ENCODE peak calls at places on chromosomes 12 and 14, in four cellular contexts. K is aorta, L is Kasumi-1, N is progenitor cell of endocrine pancreas. Q is an unnamed sample.

GRCh38 chr12:109302358-109302757 is 6.7 kb downstream of the FOXN4 start:
- DNase-seq in K (no peak), L (no peak), N (no peak), Q (no peak)

GRCh38 chr14:68942281-68943035 is 36.6 kb downstream of the ACTN1 start:
- DNase-seq in K (no peak), L (peak; percentile 85), N (no peak), Q (no peak)

GRCh38 chr14:76695263-76695920 is 65.9 kb upstream of the VASH1 start:
- DNase-seq in K (no peak), L (no peak), N (no peak), Q (no peak)

GRCh38 chr14:22540811-22541360 is 48.1 kb downstream of the DAD1 start:
- DNase-seq in K (no peak), L (no peak), N (no peak), Q (no peak)

GRCh38 chr12:108828774-108829173 is 28.6 kb downstream of the SSH1 start:
- DNase-seq in K (no peak), L (no peak), N (no peak), Q (no peak)

GRCh38 chr12:107014050-107014449 is 27.1 kb upstream of the MTERF2 start:
- DNase-seq in K (no peak), L (no peak), N (no peak), Q (no peak)

GRCh38 chr12:84727964-84728363 is 184.6 kb downstream of the SLC6A15 start:
- DNase-seq in K (no peak), L (peak; percentile 86), N (no peak), Q (no peak)

GRCh38 chr14:99242816-99243795 is 28.9 kb downstream of the BCL11B start:
- DNase-seq in K (no peak), L (no peak), N (no peak), Q (no peak)

GRCh38 chr12:23204933-23205778 is 580.2 kb downstream of the ETNK1 start:
- DNase-seq in K (no peak), L (peak; percentile 75), N (no peak), Q (no peak)

GRCh38 chr12:49603721-49604120 is 1.7 kb downstream of the FAM186B start:
- DNase-seq in K (no peak), L (no peak), N (no peak), Q (no peak)

GRCh38 chr12:124831590-124831989 is 32.1 kb downstream of the SCARB1 start:
- DNase-seq in K (no peak), L (no peak), N (no peak), Q (no peak)

GRCh38 chr14:90489916-90490726 is 93.3 kb downstream of the CALM1 start:
- DNase-seq in K (no peak), L (no peak), N (no peak), Q (no peak)

GRCh38 chr14:54489731-54490447 is 1.1 kb upstream of the GMFB start:
- DNase-seq in K (no peak), L (no peak), N (no peak), Q (no peak)

Q was measured in mesothelial cell of epicardium.